ENCODE peak calls at places on chromosomes 1 and 21, in nine cellular contexts. Q, S, O, L, I, N, M, Y and C are unnamed samples.

GRCh38 chr21:45745256-45745655 is 101.7 kb downstream of the PCBP3 start:
- DNase-seq in M (no peak), N (no peak), L (no peak), I (no peak), S (no peak), Q (no peak), Y (no peak), O (no peak), C (no peak)

GRCh38 chr1:233704125-233704881 is 90.4 kb downstream of the KCNK1 start:
- DNase-seq in S (no peak), O (no peak), I (no peak), Y (no peak), N (no peak), Q (no peak), M (no peak), L (no peak), C (no peak)

GRCh38 chr1:84289169-84289785 is 12.2 kb upstream of the SAMD13 start:
- DNase-seq in O (no peak), N (peak), S (no peak), I (no peak), M (no peak), Y (no peak), Q (no peak), L (no peak), C (no peak)

GRCh38 chr1:204841316-204841715 is 29.3 kb upstream of the NFASC start:
- DNase-seq in L (no peak), O (no peak), N (no peak), S (no peak), Q (no peak), I (no peak), Y (no peak), M (no peak), C (no peak)

GRCh38 chr21:37367301-37367757 is 756 bp downstream of the DYRK1A start:
- DNase-seq in M (no peak), O (no peak), Y (no peak), N (peak), Q (no peak), I (no peak), S (peak), L (no peak), C (no peak)

GRCh38 chr1:21563971-21564370 is 54.7 kb downstream of the ALPL start:
- DNase-seq in Q (no peak), I (no peak), N (no peak), O (no peak), S (peak), Y (no peak), M (no peak), L (no peak), C (no peak)

GRCh38 chr1:19892628-19893168 is 10.5 kb downstream of the OTUD3 start:
- DNase-seq in Y (no peak), M (no peak), N (no peak), O (no peak), I (no peak), S (no peak), L (peak), Q (no peak), C (peak)

GRCh38 chr21:39456665-39457064 is 4.9 kb downstream of the SH3BGR start:
- DNase-seq in I (no peak), S (no peak), O (no peak), N (no peak), Q (no peak), Y (no peak), M (peak), L (no peak), C (no peak)

GRCh38 chr1:9882296-9882944 is 27.6 kb downstream of the CTNNBIP1 start:
- DNase-seq in L (no peak), I (no peak), M (no peak), O (no peak), Y (no peak), S (no peak), N (no peak), Q (no peak), C (no peak)

GRCh38 chr1:26015358-26015757 is 6.2 kb upstream of the EXTL1 start:
- DNase-seq in I (no peak), O (peak), N (no peak), S (peak), M (peak), Y (no peak), Q (no peak), L (peak), C (no peak)

GRCh38 chr1:226706664-226707063 is 32.4 kb downstream of the ITPKB start:
- DNase-seq in S (no peak), Q (no peak), L (no peak), I (no peak), Y (no peak), N (no peak), M (peak), O (no peak), C (no peak)

GRCh38 chr1:21293537-21294265 is 3.4 kb upstream of the ECE1 start:
- DNase-seq in I (no peak), L (no peak), S (no peak), N (no peak), Q (no peak), M (no peak), O (no peak), Y (peak), C (no peak)

DNA sequence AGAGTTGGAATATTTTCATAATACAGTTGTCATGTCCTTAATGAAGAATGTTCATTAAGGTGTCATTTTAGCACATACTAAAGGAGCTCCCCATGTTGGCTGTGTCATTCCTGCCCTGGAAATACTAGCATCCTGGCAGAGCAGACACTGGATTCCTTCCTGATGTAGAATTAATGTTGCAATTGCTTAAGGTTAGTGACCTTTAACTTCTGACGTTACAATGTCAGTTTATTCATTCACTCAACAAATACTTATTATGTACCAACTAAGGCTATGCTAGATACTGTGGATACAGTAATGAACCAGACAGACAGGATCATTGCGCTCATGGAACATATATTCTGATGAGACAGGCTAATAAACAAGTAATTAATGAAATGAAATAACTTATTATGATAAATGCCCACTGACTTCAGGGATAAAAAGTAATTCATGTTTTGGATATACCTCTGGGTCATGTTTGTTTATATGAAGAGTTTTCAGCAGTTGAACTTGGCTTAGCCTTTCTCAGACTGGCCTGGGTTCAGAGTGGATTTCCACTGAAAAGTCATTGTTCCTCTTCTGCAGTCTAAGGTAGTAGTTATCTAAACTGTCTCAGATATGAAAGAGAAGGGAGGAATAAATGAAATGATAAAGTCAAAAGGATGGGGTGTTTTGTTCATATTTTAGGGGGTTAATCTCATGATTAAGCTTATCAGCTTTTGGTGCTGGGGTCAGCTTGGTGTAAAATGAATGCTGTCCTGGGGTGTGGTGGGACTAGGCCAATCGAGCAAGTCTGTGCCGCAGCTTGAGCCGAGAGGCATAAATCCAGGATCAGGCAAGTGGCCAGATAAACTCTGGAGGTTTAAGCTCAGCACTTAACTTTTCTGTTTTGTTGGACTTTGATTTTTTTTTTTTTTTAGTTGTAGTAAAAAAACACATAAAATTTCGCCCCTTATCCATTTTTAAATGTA is 43.3 kb upstream of the KCNQ4 start:
- DNase-seq in S (no peak), I (no peak), L (no peak), Q (no peak), M (no peak), O (no peak), N (no peak), Y (no peak), C (no peak)
- TF ChIP-seq POLR2A in S (no peak), I (no peak), L (no peak), Q (no peak), M (no peak), O (no peak), N (no peak), Y (no peak), C (no peak)

GRCh38 chr1:231924183-231924582 is 297.6 kb downstream of the DISC1 start:
- DNase-seq in Q (no peak), I (no peak), N (no peak), Y (no peak), S (no peak), L (no peak), O (no peak), M (no peak), C (no peak)

GRCh38 chr1:231925864-231926263 is 299.3 kb downstream of the DISC1 start:
- DNase-seq in Q (no peak), L (no peak), Y (no peak), I (no peak), O (no peak), N (no peak), M (no peak), S (no peak), C (no peak)

GRCh38 chr1:231926340-231926739 is 299.8 kb downstream of the DISC1 start:
- DNase-seq in Q (no peak), I (no peak), L (no peak), N (no peak), Y (no peak), M (no peak), O (no peak), S (no peak), C (no peak)

GRCh38 chr1:231921951-231922350 is 295.4 kb downstream of the DISC1 start:
- DNase-seq in Y (no peak), L (no peak), O (no peak), I (no peak), Q (no peak), N (no peak), S (no peak), M (no peak), C (no peak)

DNA sequence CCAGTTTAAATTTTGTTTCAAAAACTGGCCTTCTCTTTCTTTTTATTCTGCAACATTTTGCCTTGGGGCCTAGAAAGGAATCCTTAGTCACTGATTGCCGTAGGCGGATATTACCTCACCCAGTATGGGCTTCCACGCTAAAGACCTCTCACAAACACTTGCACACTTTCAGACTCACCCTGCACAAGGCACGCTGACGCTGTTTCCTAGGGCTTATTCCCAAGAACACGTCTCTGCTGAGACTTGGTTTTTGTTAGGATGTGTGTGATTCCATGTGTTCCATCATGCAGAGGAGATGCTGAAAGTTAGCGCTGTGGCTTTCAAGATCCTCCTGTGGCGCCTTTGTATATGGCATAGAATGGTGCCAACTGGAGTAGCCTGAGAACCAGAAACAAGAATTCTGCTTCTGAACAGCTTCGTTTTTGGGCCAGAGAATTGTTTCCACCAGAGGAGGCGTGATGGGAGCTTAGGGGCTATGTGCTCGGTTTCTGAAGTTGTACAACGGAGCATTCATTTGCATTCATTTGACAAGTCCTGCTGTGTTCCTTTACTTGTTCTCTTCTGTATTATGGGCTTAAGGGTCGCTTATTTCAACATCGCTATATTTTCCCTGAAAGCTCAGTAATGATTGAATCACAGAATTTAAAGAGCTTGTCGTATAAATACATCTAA is 297.0 kb downstream of the DISC1 start:
- DNase-seq in M (no peak), S (no peak), Q (no peak), L (peak), Y (no peak), N (no peak), I (no peak), O (no peak), C (no peak)
- TF ChIP-seq POLR2A in M (no peak), S (no peak), Q (no peak), L (no peak), Y (no peak), N (no peak), I (no peak), O (no peak), C (no peak)

DNA sequence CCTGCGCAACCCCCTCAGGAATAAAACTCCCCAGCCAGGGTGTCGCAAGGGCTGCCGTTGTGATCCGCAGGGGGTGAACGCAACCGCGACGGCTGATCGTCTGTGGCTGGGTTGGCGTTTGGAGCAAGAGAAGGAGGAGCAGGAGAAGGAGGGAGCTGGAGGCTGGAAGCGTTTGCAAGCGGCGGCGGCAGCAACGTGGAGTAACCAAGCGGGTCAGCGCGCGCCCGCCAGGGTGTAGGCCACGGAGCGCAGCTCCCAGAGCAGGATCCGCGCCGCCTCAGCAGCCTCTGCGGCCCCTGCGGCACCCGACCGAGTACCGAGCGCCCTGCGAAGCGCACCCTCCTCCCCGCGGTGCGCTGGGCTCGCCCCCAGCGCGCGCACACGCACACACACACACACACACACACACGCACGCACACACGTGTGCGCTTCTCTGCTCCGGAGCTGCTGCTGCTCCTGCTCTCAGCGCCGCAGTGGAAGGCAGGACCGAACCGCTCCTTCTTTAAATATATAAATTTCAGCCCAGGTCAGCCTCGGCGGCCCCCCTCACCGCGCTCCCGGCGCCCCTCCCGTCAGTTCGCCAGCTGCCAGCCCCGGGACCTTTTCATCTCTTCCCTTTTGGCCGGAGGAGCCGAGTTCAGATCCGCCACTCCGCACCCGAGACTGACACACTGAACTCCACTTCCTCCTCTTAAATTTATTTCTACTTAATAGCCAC is 696 bp downstream of the TGFB2 start:
- DNase-seq in L (peak), M (peak), O (no peak), Q (peak), I (no peak), Y (no peak), S (peak), N (peak), C (peak)
- TF ChIP-seq POLR2A in L (no peak), M (no peak), O (no peak), Q (no peak), I (peak), Y (no peak), S (peak), N (no peak), C (peak)

GRCh38 chr1:38006008-38006828 is 904 bp upstream of the FHL3 start:
- DNase-seq in N (no peak), M (no peak), L (no peak), O (no peak), I (no peak), Y (no peak), Q (no peak), S (no peak), C (no peak)
- TF ChIP-seq POLR2A in N (no peak), M (no peak), L (no peak), O (no peak), I (no peak), Y (no peak), Q (no peak), S (no peak), C (no peak)

GRCh38 chr1:107683198-107683657 is 281.8 kb downstream of the VAV3 start:
- DNase-seq in I (no peak), Q (no peak), N (peak), M (no peak), O (no peak), L (no peak), Y (no peak), S (no peak), C (no peak)
- TF ChIP-seq POLR2A in I (no peak), Q (no peak), N (no peak), M (no peak), O (no peak), L (no peak), Y (peak), S (no peak), C (no peak)

DNA sequence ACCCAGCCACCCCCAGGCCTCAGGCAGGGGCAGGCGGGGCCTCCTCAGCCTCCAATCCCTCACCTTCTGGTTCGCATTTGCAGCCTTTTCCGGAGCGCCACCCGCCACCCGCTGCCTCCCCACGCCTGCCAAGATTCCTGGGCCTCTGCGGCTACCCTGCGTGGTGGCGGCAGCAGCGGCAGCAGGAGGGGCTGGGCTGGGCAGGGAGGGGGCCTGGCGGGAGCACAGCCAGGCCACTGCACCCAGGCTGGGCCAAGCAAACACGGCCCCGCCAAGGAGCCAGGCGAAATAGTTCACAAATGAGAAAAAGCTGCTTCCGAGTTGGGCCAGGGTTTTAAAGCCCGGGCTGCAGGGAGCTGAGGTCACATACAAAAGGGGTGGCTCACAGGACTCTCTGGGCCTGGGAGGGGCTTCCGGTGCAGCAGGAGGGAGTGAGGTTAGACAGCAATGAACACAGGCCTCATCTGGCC is 9.8 kb downstream of the COL8A2 start:
- DNase-seq in L (peak), Q (no peak), I (peak), N (no peak), Y (no peak), O (no peak), S (no peak), M (no peak), C (no peak)
- TF ChIP-seq POLR2A in L (no peak), Q (no peak), I (peak), N (no peak), Y (no peak), O (no peak), S (no peak), M (no peak), C (no peak)

DNA sequence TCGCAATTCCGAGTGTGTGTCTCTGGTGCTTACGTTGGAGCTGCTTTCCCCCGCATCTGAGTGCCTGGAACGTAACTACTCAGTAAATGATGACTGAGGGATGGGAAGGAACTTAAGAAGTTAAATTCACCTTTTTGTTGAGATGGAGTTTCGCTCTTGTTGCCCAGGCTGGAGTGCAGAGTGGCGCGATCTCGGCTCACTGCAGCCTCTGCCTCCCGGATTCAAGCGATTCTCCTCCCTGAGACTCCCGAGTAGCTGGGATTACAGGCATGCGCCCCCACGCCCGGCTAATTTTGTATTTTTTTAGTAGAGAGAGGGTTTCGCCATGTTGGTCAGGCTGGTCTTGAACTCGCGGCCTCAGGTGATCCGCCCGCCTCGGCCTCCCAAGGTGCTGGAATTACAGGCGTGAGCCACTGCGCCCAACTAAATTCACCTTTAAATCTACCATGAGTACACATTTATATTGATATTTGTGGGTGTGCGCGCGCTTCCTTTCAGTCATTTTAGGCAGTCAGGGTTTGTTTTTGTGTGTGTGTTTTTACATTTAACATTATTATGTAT is 877 bp downstream of the NDUFS5 start:
- DNase-seq in N (no peak), Y (no peak), Q (no peak), I (no peak), S (no peak), L (no peak), O (no peak), M (no peak), C (no peak)
- TF ChIP-seq POLR2A in N (no peak), Y (no peak), Q (no peak), I (no peak), S (no peak), L (no peak), O (no peak), M (no peak), C (no peak)